ENCODE peak calls at places on chromosome 10, in four cellular contexts. O, E, A and M are unnamed samples.

GRCh38 chr10:13206546-13207443 is 27.4 kb downstream of the UCMA start:
- DNase-seq in A (no peak), E (no peak), O (peak), M (peak)

GRCh38 chr10:24711465-24711864 is 12.2 kb downstream of the ARHGAP21 start:
- DNase-seq in O (no peak), E (no peak), A (no peak), M (no peak)

GRCh38 chr10:90418869-90419652 is 438.8 kb downstream of the HTR7 start:
- DNase-seq in A (no peak), O (peak), E (no peak), M (peak)

GRCh38 chr10:94902570-94902969 is 35.9 kb upstream of the CYP2C9 start:
- DNase-seq in E (no peak), O (no peak), A (no peak), M (no peak)

GRCh38 chr10:93722550-93722949 is 20.2 kb upstream of the FRA10AC1 start:
- DNase-seq in A (no peak), E (no peak), O (no peak), M (no peak)

GRCh38 chr10:88883443-88883799 is 3.4 kb downstream of the STAMBPL1 start:
- DNase-seq in O (no peak), A (no peak), E (no peak), M (no peak)

GRCh38 chr10:117674641-117675040 is 132.1 kb downstream of the EMX2 start:
- DNase-seq in E (no peak), A (no peak), O (no peak), M (no peak)

GRCh38 chr10:76122056-76122455 is 690.6 kb downstream of the LRMDA start:
- DNase-seq in A (no peak), E (no peak), O (no peak), M (no peak)

GRCh38 chr10:109956454-109957091 is 33.3 kb upstream of the XPNPEP1 start:
- DNase-seq in E (no peak), O (peak), A (no peak), M (no peak)

GRCh38 chr10:113051456-113051855 is 101.4 kb downstream of the TCF7L2 start:
- DNase-seq in A (no peak), O (no peak), E (no peak), M (no peak)

GRCh38 chr10:123974406-123974805 is 82.8 kb upstream of the CPXM2 start:
- DNase-seq in A (no peak), O (peak), E (no peak), M (no peak)

GRCh38 chr10:100710151-100710871 is 35.1 kb upstream of the PAX2 start:
- DNase-seq in O (no peak), E (no peak), A (no peak), M (no peak)

GRCh38 chr10:31929986-31930675 is 1.5 kb upstream of the ARHGAP12 start:
- DNase-seq in E (no peak), A (no peak), O (peak), M (no peak)

GRCh38 chr10:68208424-68209042 is 23.4 kb downstream of the ATOH7 start:
- DNase-seq in E (peak), O (peak), A (no peak), M (peak)

GRCh38 chr10:90148121-90148855 is 446.9 kb downstream of the KIF20B start:
- DNase-seq in E (no peak), A (no peak), O (peak), M (no peak)

GRCh38 chr10:5547684-5547933 is 22.8 kb downstream of the CALML3 start:
- DNase-seq in O (peak), E (no peak), A (no peak), M (no peak)

GRCh38 chr10:102461187-102462054 is 10.1 kb upstream of the C10orf95 start:
- DNase-seq in E (peak), O (peak), A (peak), M (peak)
- TF ChIP-seq CTCF in E (no peak), O (no peak), A (no peak), M (no peak)

GRCh38 chr10:96025566-96025965 is 17.8 kb upstream of the CCNJ start:
- DNase-seq in A (no peak), O (peak), E (no peak), M (no peak)
- TF ChIP-seq CTCF in A (no peak), O (peak), E (peak), M (peak)

GRCh38 chr10:97782455-97783228 is 10.8 kb upstream of the SFRP5 start:
- DNase-seq in E (no peak), O (no peak), A (no peak), M (no peak)
- TF ChIP-seq CTCF in E (peak), O (no peak), A (no peak), M (no peak)

GRCh38 chr10:132001238-132001977 is 19.7 kb upstream of the BNIP3 start:
- DNase-seq in A (peak), O (peak), E (no peak), M (no peak)
- TF ChIP-seq CTCF in A (no peak), O (peak), E (no peak), M (peak)

GRCh38 chr10:30018512-30018911 is 40.9 kb downstream of the JCAD start:
- DNase-seq in O (no peak), E (no peak), A (no peak), M (no peak)
- TF ChIP-seq CTCF in O (no peak), E (no peak), A (no peak), M (no peak)